ENCODE peak calls at places on chromosome 10, in four cellular contexts. L is HepG2, U is K562, J is GM12878. T is an unnamed sample.

GRCh38 chr10:96673318-96674099 is 46.8 kb downstream of the PIK3AP1 start:
- DNase-seq in L (peak; percentile 80), U (no peak), J (peak; percentile 67), T (no peak)

GRCh38 chr10:56449770-56450169 is 88.7 kb upstream of the ZWINT start:
- DNase-seq in L (no peak), U (no peak), J (no peak), T (no peak)

GRCh38 chr10:79335094-79335469 is 12.2 kb upstream of the PPIF start:
- DNase-seq in L (no peak), U (no peak), J (no peak), T (no peak)

GRCh38 chr10:17353568-17353967 is 100.8 kb downstream of the ST8SIA6 start:
- DNase-seq in L (no peak), U (no peak), J (no peak), T (no peak)

GRCh38 chr10:20195076-20195475 is 378.8 kb downstream of the PLXDC2 start:
- DNase-seq in L (no peak), U (no peak), J (no peak), T (no peak)

GRCh38 chr10:95500097-95500496 is 61.1 kb downstream of the SORBS1 start:
- DNase-seq in L (no peak), U (no peak), J (no peak), T (no peak)

GRCh38 chr10:29804025-29804852 is 169.5 kb upstream of the SVIL start:
- DNase-seq in L (peak; percentile 48), U (no peak), J (no peak), T (no peak)

GRCh38 chr10:132372516-132373095 is 24.4 kb upstream of the PWWP2B start:
- DNase-seq in L (no peak), U (no peak), J (no peak), T (no peak)

GRCh38 chr10:4440260-4440659 is 385.7 kb upstream of the AKR1E2 start:
- DNase-seq in L (no peak), U (no peak), J (no peak), T (no peak)

GRCh38 chr10:86366902-86367338 is 325 bp upstream of the GRID1 start:
- DNase-seq in L (no peak), U (no peak), J (no peak), T (no peak)
- H3K4me3 ChIP-seq in L (no peak overlapping the region), U (no peak overlapping the region), J (peak overlapping the region; percentile 30), T (no peak overlapping the region)

GRCh38 chr10:47152861-47153349 is 147.1 kb upstream of the GDF10 start:
- DNase-seq in L (no peak), U (no peak), J (no peak), T (no peak)
- TF ChIP-seq CTCF in L (no peak), U (no peak), J (no peak), T (peak; percentile 40)

DNA sequence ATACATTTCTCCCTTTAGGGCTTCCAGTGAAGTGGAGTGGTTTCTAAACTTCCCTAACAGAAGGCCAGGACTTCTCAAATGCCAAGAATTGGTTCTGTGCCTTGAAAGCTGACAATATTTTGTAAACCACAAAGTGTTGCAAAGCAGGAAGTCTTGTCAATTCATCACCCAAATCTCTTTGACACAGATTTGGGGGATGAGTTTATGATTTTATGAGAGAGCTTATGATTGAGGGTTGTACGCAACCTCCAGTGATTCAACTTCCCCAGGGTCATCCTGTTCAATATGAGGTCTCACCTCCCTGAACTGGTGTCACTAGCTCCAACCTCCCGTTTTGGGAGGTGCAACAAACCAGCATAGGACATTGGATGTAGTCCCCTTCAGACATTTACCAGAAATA is 83.7 kb downstream of the PRLHR start:
- DNase-seq in L (no peak), U (no peak), J (no peak), T (no peak)
- TF ChIP-seq FOXM1 in L (no peak), U (no peak), J (no peak), T (no peak)

GRCh38 chr10:33335550-33335799 is 1.0 kb upstream of the NRP1 start:
- DNase-seq in L (no peak), U (no peak), J (no peak), T (no peak)

GRCh38 chr10:33335800-33336605 is 1.5 kb upstream of the NRP1 start:
- DNase-seq in L (no peak), U (no peak), J (no peak), T (peak; percentile 70)

GRCh38 chr10:33334839-33335549 is 527 bp upstream of the NRP1 start:
- DNase-seq in L (peak; percentile 36), U (no peak), J (no peak), T (peak; percentile 88)

GRCh38 chr10:33336606-33337334 is 2.3 kb upstream of the NRP1 start:
- DNase-seq in L (no peak), U (no peak), J (no peak), T (peak; percentile 74)

DNA sequence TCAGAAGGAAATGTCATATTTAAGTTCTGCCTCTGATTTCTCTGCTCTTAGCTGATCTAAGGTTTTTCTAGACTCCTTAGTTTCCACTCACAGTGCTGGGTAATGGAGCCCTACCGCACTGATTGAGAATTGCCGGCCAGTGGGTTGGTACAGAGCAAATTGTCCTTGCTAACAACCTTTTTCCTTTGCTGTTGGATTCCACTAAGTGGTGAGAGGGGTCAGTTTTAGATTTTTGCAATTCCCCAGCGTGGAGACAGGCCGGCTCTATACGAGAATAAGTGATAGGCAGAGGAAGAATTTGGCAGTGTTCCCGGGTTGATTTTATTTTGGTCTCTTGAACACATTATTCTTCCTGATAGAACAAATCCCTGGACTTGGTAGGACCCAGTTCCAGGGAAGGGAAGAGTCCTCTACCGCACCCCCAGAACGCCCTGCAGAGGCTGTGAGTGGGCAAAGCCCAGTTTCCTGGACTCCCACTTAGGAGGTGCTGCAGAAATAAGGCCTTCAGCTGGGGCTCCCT is 2.9 kb upstream of the NRP1 start:
- DNase-seq in L (no peak), U (no peak), J (no peak), T (no peak)
- H3K4me3 ChIP-seq in L (peak overlapping the region; percentile 66), U (no peak overlapping the region), J (no peak overlapping the region), T (peak overlapping the region; percentile 90)

DNA sequence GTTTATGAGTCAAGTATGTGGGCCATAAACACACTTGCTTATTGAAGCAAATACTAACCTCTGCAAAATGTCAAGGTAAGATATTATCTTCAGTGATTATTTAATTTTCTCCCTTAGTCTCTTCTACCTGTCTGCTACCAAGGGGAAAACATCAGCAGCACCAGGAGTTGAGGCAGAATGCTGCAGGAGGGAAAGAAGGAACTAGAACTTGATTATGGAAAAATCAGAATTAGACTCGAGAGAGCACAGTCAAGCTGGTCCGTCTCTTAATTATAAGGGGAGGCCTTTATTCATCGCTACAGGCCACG is 4.9 kb upstream of the ZFYVE27 start:
- DNase-seq in L (no peak), U (no peak), J (no peak), T (no peak)
- TF ChIP-seq CTCF in L (no peak), U (no peak), J (no peak), T (no peak)

GRCh38 chr10:774661-775244 is 85.3 kb upstream of the DIP2C start:
- DNase-seq in L (no peak), U (no peak), J (no peak), T (no peak)

GRCh38 chr10:777913-778479 is 88.5 kb upstream of the DIP2C start:
- DNase-seq in L (no peak), U (no peak), J (no peak), T (no peak)

GRCh38 chr10:778626-779330 is 89.3 kb upstream of the DIP2C start:
- DNase-seq in L (no peak), U (no peak), J (no peak), T (peak; percentile 19)

GRCh38 chr10:775245-776075 is 86.0 kb upstream of the DIP2C start:
- DNase-seq in L (no peak), U (no peak), J (no peak), T (no peak)

DNA sequence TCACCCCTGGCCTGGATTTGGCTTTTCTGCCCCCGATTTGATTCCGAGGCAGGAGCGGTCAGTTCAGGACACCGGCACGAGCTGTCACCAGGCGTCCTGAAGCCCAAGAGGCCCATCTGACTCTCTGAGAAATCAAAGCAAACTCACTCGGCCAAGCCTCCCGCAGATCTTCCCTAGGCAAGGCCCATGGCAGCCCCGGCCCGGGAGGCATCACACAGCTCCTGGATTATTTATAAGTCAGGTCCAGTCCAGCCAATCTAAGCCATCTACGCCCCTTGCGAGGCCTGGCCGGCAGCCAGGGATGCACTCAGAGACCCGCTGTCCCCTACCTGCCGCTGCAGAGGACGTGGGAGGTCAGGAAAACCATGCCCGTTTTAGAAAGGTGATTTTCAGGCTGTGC is 87.3 kb upstream of the DIP2C start:
- DNase-seq in L (no peak), U (no peak), J (no peak), T (peak; percentile 76)
- TF ChIP-seq FOXM1 in L (no peak), U (no peak), J (no peak), T (no peak)

GRCh38 chr10:71838264-71839211 is 12.5 kb downstream of the PSAP start:
- DNase-seq in L (no peak), U (peak; percentile 76), J (no peak), T (no peak)
- H3K4me3 ChIP-seq in L (no peak overlapping the region), U (no peak overlapping the region), J (no peak overlapping the region), T (no peak overlapping the region)

GRCh38 chr10:88401671-88402347 is 181.3 kb downstream of the RNLS start:
- DNase-seq in L (no peak), U (no peak), J (no peak), T (no peak)

GRCh38 chr10:88404133-88404532 is 179.0 kb downstream of the RNLS start:
- DNase-seq in L (no peak), U (no peak), J (no peak), T (no peak)

GRCh38 chr10:88395677-88396076 is 187.4 kb downstream of the RNLS start:
- DNase-seq in L (no peak), U (no peak), J (no peak), T (no peak)

GRCh38 chr10:88399240-88399639 is 183.9 kb downstream of the RNLS start:
- DNase-seq in L (no peak), U (no peak), J (no peak), T (no peak)
- TF ChIP-seq CTCF in L (no peak), U (no peak), J (no peak), T (no peak)